ENCODE peak calls at places on chromosomes 7 and 10, in ten cellular contexts. N, D, Y, Z, M, G, C, K, P and O are unnamed samples. For H3K4me1 and H3K9me3, the result is how much of the 10 kb centered on the place peaks cover.

GRCh38 chr10:4013651-4014085 is 228.7 kb upstream of the KLF6 start:
- DNase-seq in C (no peak), P (no peak), K (no peak), D (peak), G (no peak), Z (no peak), N (no peak), M (no peak), Y (no peak), O (no peak)

GRCh38 chr7:117781707-117782106 is 91.5 kb downstream of the CTTNBP2 start:
- DNase-seq in D (no peak), K (no peak), Y (no peak), C (no peak), P (no peak), N (peak), M (no peak), Z (peak), G (no peak), O (no peak)

GRCh38 chr10:79066460-79067240 is 2.1 kb upstream of the ZMIZ1 start:
- DNase-seq in N (no peak), Z (peak), D (no peak), C (peak), M (no peak), Y (no peak), K (peak), G (peak), P (peak), O (peak)

GRCh38 chr10:101453791-101454718 is 100.1 kb downstream of the BTRC start:
- DNase-seq in Z (peak), N (peak), P (no peak), Y (no peak), D (no peak), C (no peak), K (no peak), G (no peak), M (no peak), O (no peak)

GRCh38 chr7:32069251-32069650 is 956 bp downstream of the PDE1C start:
- DNase-seq in K (no peak), N (no peak), Z (no peak), G (no peak), D (no peak), M (no peak), C (no peak), Y (no peak), P (no peak), O (no peak)

GRCh38 chr10:119045561-119045960 is 16.0 kb downstream of the NANOS1 start:
- DNase-seq in D (no peak), G (no peak), N (no peak), K (no peak), P (no peak), M (no peak), C (no peak), Y (no peak), Z (no peak), O (no peak)

GRCh38 chr7:159026271-159027047 is 118.2 kb downstream of the VIPR2 start:
- DNase-seq in P (peak), Y (no peak), C (peak), M (no peak), K (no peak), Z (no peak), N (no peak), D (no peak), G (peak), O (no peak)

GRCh38 chr7:30047124-30047523 is 18.9 kb downstream of the PLEKHA8 start:
- DNase-seq in M (no peak), P (no peak), C (no peak), Y (no peak), D (no peak), K (no peak), N (no peak), Z (no peak), G (no peak), O (no peak)

GRCh38 chr7:26279405-26279804 is 12.3 kb upstream of the SNX10 start:
- DNase-seq in Z (peak), D (no peak), G (no peak), K (peak), P (no peak), N (no peak), Y (no peak), C (no peak), M (peak), O (no peak)

GRCh38 chr10:63525021-63525420 is 3.8 kb downstream of the REEP3 start:
- DNase-seq in P (no peak), M (no peak), N (no peak), Z (peak), Y (no peak), G (no peak), C (no peak), D (no peak), K (no peak), O (no peak)

GRCh38 chr10:86260564-86260963 is 106.0 kb downstream of the GRID1 start:
- DNase-seq in K (no peak), P (no peak), Y (no peak), G (no peak), N (no peak), D (no peak), Z (no peak), C (no peak), M (no peak), O (no peak)

GRCh38 chr7:159099711-159100231 is 44.9 kb downstream of the VIPR2 start:
- DNase-seq in G (no peak), Z (no peak), N (no peak), M (no peak), D (peak), P (peak), Y (peak), K (no peak), C (no peak), O (no peak)

GRCh38 chr7:79454325-79454960 is 976 bp upstream of the MAGI2 start:
- DNase-seq in Y (peak), G (peak), N (peak), P (peak), M (no peak), K (no peak), D (peak), Z (no peak), C (peak), O (peak)

GRCh38 chr10:104925232-104925851 is 284.3 kb downstream of the SORCS3 start:
- DNase-seq in M (peak), C (peak), G (peak), D (peak), Z (peak), N (peak), K (peak), P (no peak), Y (no peak), O (no peak)

GRCh38 chr7:133491846-133492652 is 239.2 kb downstream of the EXOC4 start:
- DNase-seq in G (no peak), N (peak), C (no peak), D (no peak), K (no peak), Z (peak), M (peak), Y (no peak), P (no peak), O (no peak)

GRCh38 chr10:17123062-17123661 is 6.4 kb downstream of the CUBN start:
- DNase-seq in G (no peak), Z (peak), P (no peak), C (no peak), N (peak), M (no peak), K (no peak), D (no peak), Y (no peak), O (no peak)

GRCh38 chr7:99365318-99366141 is 9.0 kb upstream of the ARPC1B start:
- DNase-seq in N (no peak), P (peak), Z (peak), Y (peak), D (no peak), G (peak), K (peak), C (peak), M (peak), O (peak)

GRCh38 chr10:114172241-114172640 is 1.8 kb downstream of the CCDC186 start:
- DNase-seq in K (no peak), P (no peak), C (no peak), N (peak), Z (no peak), Y (no peak), G (peak), D (no peak), M (no peak), O (no peak)

GRCh38 chr10:75244487-75245353 is 9.0 kb upstream of the COMTD1 start:
- DNase-seq in C (no peak), Y (no peak), G (no peak), K (no peak), Z (peak), M (no peak), N (no peak), P (no peak), D (no peak), O (no peak)

GRCh38 chr7:155882596-155882995 is 70.3 kb upstream of the SHH start:
- DNase-seq in D (no peak), G (no peak), Y (no peak), N (peak), P (no peak), C (no peak), K (peak), Z (peak), M (no peak), O (no peak)

GRCh38 chr7:130891254-130892094 is 157.5 kb upstream of the KLF14 start:
- DNase-seq in Z (peak), G (no peak), Y (peak), C (no peak), K (peak), M (no peak), D (no peak), P (peak), N (peak), O (peak)

GRCh38 chr7:78702770-78703169 is 750.7 kb downstream of the MAGI2 start:
- DNase-seq in Z (peak), Y (no peak), C (no peak), D (no peak), G (no peak), M (no peak), N (peak), K (no peak), P (no peak), O (no peak)

GRCh38 chr10:115417585-115418265 is 324.6 kb downstream of the ATRNL1 start:
- DNase-seq in N (peak), M (peak), G (peak), D (no peak), Y (no peak), Z (peak), K (peak), C (peak), P (no peak), O (no peak)

GRCh38 chr10:122656308-122656705 is 43.3 kb downstream of the C10orf120 start:
- DNase-seq in G (no peak), P (no peak), M (no peak), C (no peak), Z (no peak), N (no peak), K (no peak), D (no peak), Y (no peak), O (no peak)

GRCh38 chr10:46019170-46019528 is 11.3 kb downstream of the NCOA4 start:
- DNase-seq in P (no peak), C (no peak), D (no peak), N (no peak), G (no peak), M (no peak), K (no peak), Y (no peak), Z (no peak), O (no peak)
- H3K4me1 ChIP-seq in P (half or more), C (under half), D (half or more), N (under half), G (under half), M (under half), K (under half), Y (half or more), Z (under half), O (half or more)

DNA sequence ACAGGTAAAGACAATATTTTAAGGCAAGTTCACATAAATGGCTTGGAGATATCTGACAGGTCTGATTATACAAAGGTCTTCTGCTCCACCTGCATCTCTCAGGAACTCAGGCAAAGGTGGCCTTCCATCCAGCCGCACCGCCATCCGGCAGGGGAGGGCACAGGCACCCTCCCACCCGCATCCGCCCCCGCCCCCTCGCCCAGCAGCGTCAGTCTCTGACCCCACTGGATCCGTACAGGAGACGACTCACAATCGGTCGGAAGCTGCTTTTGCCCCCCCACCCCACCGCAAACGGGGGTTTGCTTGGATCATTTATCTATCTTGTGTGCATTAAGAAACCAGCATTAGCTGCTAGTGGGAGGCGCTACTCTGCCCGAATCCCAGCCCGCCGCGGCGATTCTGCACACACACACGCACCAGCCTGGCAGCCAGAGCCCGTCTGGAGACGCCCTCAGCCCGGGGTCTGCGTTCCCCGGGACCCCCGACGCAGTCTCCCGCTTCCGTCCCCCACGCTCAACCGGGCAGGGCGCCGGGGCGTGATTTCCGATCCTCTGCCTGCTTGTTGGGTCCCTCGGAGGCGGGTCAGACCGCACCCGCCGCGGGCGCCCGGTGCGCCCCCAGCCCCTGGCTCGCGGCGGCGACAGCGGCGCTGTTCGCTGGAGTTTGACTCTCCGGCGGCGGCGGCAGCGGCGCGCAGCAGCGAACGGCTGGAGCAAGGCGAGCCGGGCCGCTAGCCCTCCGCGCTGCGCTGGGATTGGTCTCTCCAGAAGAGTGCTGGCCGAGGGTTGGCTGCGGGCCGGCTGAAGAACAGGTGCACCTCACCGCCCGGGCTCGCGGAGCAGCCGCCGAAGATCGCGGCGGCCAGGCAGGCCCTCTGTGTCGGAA is 820 bp upstream of the NRG3 start:
- DNase-seq in K (no peak), Z (no peak), P (peak), M (no peak), N (peak), D (peak), Y (peak), G (peak), C (peak), O (peak)
- H3K4me3 ChIP-seq in K (peak), Z (no peak), P (peak), M (no peak), N (no peak), D (peak), Y (peak), G (peak), C (peak), O (peak)

GRCh38 chr10:25907247-25907646 is 26.8 kb upstream of the MYO3A start:
- DNase-seq in C (no peak), Y (no peak), G (no peak), M (no peak), D (no peak), P (no peak), Z (no peak), N (no peak), K (no peak), O (no peak)

GRCh38 chr10:25912796-25913195 is 21.2 kb upstream of the MYO3A start:
- DNase-seq in K (no peak), M (no peak), N (no peak), D (no peak), Z (no peak), P (no peak), C (peak), Y (no peak), G (no peak), O (no peak)
- H3K9me3 ChIP-seq in K (under half), M (under half), N (under half), D (under half), Z (under half), P (under half), C (under half), Y (under half), G (under half), O (under half)

DNA sequence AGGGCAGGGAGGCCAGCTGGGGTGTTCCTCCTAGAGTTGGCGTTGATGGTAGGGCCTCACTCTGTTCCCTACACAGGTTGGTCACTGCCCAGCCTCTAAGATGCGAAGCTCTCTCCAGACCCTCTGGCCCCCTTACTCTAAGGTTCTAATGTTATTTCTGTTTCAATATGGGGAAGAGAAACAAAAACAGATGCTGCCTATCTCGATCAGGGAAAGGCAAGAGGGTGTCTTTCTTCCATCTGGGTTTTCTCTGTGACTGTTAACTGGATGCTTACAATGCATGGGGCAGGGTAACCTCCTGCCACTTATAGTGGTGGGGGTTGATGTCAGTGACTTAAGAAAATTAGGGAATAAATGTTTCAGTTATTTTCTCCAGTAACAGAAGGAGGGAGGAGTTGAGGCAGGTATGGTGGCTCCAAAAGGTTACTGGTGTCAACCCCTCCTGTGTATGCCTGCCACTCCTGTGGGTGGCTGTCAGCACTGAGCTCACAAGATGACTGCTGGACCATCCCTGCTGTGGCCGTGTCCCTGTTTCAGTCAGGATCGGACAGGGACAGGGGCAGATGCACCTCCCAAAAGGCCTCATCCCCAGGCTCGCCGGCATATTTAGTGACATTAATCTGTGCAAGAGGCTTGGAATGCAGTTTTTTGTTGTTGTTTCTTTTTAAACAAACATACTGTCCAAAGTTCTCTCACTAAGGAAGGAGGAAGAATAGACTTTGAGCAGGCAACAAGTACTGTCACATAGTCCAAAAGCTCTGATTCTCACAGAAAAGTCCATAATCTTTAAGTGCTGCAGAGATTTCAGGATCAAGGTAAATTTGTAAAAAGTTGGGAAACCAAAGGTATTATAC is 39.6 kb upstream of the SYPL1 start:
- DNase-seq in K (no peak), N (no peak), Y (no peak), G (no peak), Z (no peak), C (no peak), P (no peak), M (no peak), D (no peak), O (no peak)
- H3K4me1 ChIP-seq in K (under half), N (under half), Y (under half), G (under half), Z (under half), C (under half), P (under half), M (half or more), D (under half), O (under half)

DNA sequence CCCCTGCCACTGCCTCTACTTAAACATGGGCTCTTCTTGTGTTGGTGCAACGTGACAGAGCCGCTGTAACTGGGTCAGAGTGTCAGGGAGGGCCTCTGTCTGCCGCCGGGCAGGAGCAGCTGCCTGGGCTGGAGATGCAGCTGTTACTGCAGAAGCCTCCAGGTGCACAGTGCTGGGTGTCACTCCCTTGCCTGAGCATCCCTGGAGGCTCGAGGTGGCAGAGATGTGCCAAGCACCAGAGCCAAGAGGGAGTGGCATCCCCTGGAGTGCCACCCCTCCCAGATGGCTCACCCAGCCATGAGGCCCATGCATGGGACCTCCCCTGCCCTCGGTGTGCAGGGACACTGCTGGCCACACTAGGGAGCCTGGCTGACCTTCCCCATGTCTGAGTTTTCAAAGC is 145.7 kb downstream of the PRPF18 start:
- DNase-seq in G (no peak), M (no peak), N (no peak), P (no peak), K (no peak), D (no peak), C (no peak), Z (no peak), Y (no peak), O (no peak)
- H3K4me3 ChIP-seq in G (no peak), M (no peak), N (no peak), P (no peak), K (no peak), D (no peak), C (no peak), Z (no peak), Y (no peak), O (no peak)

GRCh38 chr7:56471811-56472210 is 355.6 kb upstream of the NUPR2 start:
- DNase-seq in D (no peak), Y (no peak), N (no peak), P (no peak), K (no peak), C (no peak), Z (no peak), M (no peak), G (no peak), O (no peak)
- H3K9me3 ChIP-seq in D (half or more), Y (half or more), N (under half), P (half or more), K (half or more), C (under half), Z (under half), M (under half), G (under half), O (half or more)

DNA sequence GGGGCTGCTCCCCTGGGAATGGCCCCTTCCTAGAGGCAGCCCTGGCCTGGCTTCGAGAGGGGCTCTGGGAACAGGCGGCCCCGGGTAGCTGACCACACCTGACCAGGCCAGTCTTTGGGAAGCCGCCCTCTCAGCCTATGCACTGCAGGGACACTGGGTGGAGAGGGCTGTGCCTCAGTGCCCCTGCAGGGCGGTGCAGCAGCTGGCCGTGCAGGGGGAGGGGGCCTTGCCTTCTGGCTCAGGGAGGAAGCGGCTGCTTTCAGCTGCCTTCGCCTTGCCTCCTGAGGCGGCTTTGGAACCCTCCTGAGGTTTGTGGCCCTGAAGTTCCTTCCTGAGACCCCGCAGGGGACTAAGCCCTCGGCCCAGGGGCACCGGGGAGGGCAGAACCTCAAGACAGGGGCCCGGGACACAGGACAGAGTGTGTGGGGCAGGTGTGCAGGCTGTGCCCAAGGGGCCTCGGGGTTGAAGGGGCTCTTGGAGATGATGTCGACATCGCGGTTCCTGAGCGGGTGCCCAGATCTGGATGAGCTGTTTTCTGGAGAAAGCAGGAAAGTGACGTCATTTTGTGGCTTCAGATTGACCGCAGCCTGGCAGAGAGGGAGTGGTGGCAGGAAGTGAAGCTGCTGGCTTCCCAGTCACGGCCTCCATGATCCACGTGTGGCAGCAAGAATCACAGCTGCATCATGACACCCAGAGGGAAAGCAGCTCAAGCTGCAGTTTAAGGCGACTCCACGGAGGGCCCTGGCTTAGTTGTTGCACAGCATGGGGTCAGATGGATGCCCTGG is 17.7 kb downstream of the ADAM8 start:
- DNase-seq in G (peak), N (peak), D (peak), C (no peak), K (peak), Y (peak), Z (peak), P (peak), M (no peak), O (peak)
- H3K4me1 ChIP-seq in G (under half), N (under half), D (under half), C (under half), K (under half), Y (under half), Z (half or more), P (under half), M (under half), O (half or more)